ENCODE peak calls at places on chromosome 6, in four cellular contexts. P is H1, O is HepG2, C is SK-N-SH. I is an unnamed sample.

GRCh38 chr6:31844507-31844906 is 17.0 kb downstream of the HSPA1B start:
- DNase-seq in P (no peak), O (no peak), C (no peak), I (no peak)

GRCh38 chr6:30821862-30822784 is 62.2 kb upstream of the DDR1 start:
- DNase-seq in O (peak), P (no peak), C (peak), I (no peak)

GRCh38 chr6:170453586-170454511 is 99.3 kb downstream of the PSMB1 start:
- DNase-seq in C (no peak), O (no peak), P (no peak), I (no peak)

GRCh38 chr6:151806757-151807512 is 547 bp upstream of the ESR1 start:
- DNase-seq in P (peak), O (no peak), C (peak), I (no peak)

GRCh38 chr6:108760158-108761050 is 87.8 kb upstream of the ARMC2 start:
- DNase-seq in P (no peak), C (no peak), O (no peak), I (no peak)

GRCh38 chr6:138803914-138804313 is 8.0 kb downstream of the ECT2L start:
- DNase-seq in C (no peak), O (no peak), P (no peak), I (no peak)

GRCh38 chr6:169495601-169496000 is 206.2 kb downstream of the WDR27 start:
- DNase-seq in O (no peak), P (no peak), C (no peak), I (no peak)

GRCh38 chr6:111834356-111834755 is 38.9 kb downstream of the FYN start:
- DNase-seq in P (no peak), O (no peak), C (no peak), I (no peak)

GRCh38 chr6:170135821-170136471 is 154.9 kb downstream of the DLL1 start:
- DNase-seq in O (no peak), C (peak), P (no peak), I (no peak)

GRCh38 chr6:43878823-43879495 is 108.9 kb downstream of the VEGFA start:
- DNase-seq in C (peak), O (no peak), P (no peak), I (no peak)

GRCh38 chr6:64280569-64280968 is 645.0 kb downstream of the PHF3 start:
- DNase-seq in C (peak), O (peak), P (no peak), I (no peak)

GRCh38 chr6:15036690-15037245 is 209.1 kb upstream of the JARID2 start:
- DNase-seq in P (peak), O (peak), C (peak), I (no peak)

GRCh38 chr6:13373919-13374318 is 45.6 kb upstream of the TBC1D7 start:
- DNase-seq in P (no peak), C (no peak), O (no peak), I (no peak)

GRCh38 chr6:13371421-13372072 is 43.2 kb upstream of the TBC1D7 start:
- DNase-seq in P (no peak), C (peak), O (no peak), I (no peak)

GRCh38 chr6:13375360-13375878 is 47.1 kb upstream of the TBC1D7 start:
- DNase-seq in O (no peak), P (no peak), C (no peak), I (peak)

GRCh38 chr6:13372688-13373487 is 44.6 kb upstream of the TBC1D7 start:
- DNase-seq in C (no peak), O (no peak), P (no peak), I (no peak)

GRCh38 chr6:13373488-13373886 is 45.1 kb upstream of the TBC1D7 start:
- DNase-seq in O (no peak), P (no peak), C (no peak), I (no peak)
- TF ChIP-seq TCF12 in O (no peak), P (no peak), C (no peak), I (no peak)

GRCh38 chr6:168180548-168181011 is 101.6 kb upstream of the FRMD1 start:
- DNase-seq in C (no peak), P (peak), O (no peak), I (peak)

GRCh38 chr6:168183613-168183970 is 104.6 kb upstream of the FRMD1 start:
- DNase-seq in P (no peak), C (no peak), O (no peak), I (no peak)

GRCh38 chr6:168181316-168181715 is 102.3 kb upstream of the FRMD1 start:
- DNase-seq in O (no peak), P (peak), C (no peak), I (no peak)

GRCh38 chr6:168182908-168183612 is 104.0 kb upstream of the FRMD1 start:
- DNase-seq in P (peak), C (no peak), O (no peak), I (no peak)

GRCh38 chr6:168181776-168182765 is 103.1 kb upstream of the FRMD1 start:
- DNase-seq in P (peak), O (no peak), C (no peak), I (no peak)
- TF ChIP-seq TCF12 in P (no peak), O (no peak), C (no peak), I (no peak)

GRCh38 chr6:8225113-8225512 is 122.8 kb upstream of the EEF1E1 start:
- DNase-seq in P (no peak), O (no peak), C (no peak), I (no peak)
- TF ChIP-seq TCF12 in P (no peak), O (no peak), C (no peak), I (no peak)

DNA sequence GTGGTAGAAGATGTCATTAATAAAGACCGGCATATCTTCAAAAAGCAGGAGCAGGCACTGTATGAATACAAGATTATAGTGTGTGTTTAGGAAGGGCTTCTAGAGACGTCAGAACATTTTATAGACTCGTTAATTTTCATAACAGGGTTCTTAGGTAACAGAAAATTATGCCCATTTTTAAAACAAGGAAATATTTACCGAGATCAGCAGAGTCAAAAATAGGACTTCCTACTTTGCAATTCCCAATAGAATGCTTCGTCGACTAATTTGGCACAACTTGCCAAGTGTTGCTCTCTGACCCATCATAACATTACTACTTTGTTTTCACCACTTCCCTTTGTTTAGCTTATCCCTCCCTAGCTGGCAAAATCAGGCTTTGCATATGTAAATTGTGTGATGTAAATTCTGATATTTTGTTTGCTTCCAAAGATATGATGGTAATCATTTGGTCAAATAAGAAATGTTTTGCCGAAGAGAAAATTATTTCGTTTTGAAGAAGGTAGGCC is 903 bp upstream of the RANBP9 start:
- DNase-seq in P (no peak), O (no peak), C (no peak), I (no peak)
- TF ChIP-seq TCF12 in P (no peak), O (no peak), C (no peak), I (no peak)

DNA sequence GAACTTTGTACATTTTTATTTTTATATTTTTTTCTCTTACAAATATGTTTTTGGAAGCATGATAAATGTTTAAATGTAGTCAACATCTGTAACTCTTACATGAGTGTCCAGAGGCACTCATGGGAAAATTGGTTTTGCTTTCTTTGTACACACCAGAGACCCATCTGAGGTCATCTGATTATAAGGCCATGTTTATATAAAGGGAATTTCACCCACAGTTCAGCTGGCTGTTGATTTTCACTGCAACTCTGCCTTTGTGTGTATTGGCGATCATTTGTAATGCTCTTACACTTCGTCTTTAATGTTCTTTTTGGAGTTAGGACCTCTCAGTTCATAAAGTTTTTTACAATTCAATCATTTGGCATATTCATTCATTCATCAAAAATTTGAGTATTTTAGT is 28.1 kb downstream of the RIOK1 start:
- DNase-seq in P (no peak), O (no peak), C (peak), I (no peak)
- TF ChIP-seq TCF12 in P (no peak), O (no peak), C (no peak), I (no peak)